ENCODE peak calls at places on chromosome 20, in eight cellular contexts. U is astrocyte of the spinal cord; P is amniotic epithelial cell; M is endothelial cell; W is NCI-H1417 treated with DMSO at 0.1 percent for 48 hours; S is A673; N is effector CD4-positive, alpha-beta T cell; A is activated CD4-positive, alpha-beta T cell treated with anti-CD3 and anti-CD28 coated beads, Interleukin-2, amount 10 ng/mL, durations not matched to agents 7 days and 5 days. B is an unnamed sample.

GRCh38 chr20:62938105-62938888 is at the start of gene GID8:
- DNase-seq in U (peak; percentile 49), P (peak; percentile 41), M (peak; percentile 59), W (no peak), S (peak; percentile 45), N (peak; percentile 28), A (peak; percentile 46), B (no peak)

GRCh38 chr20:59808729-59809381 is 124.6 kb downstream of the SYCP2 start:
- DNase-seq in U (no peak), P (no peak), M (no peak), W (no peak), S (no peak), N (no peak), A (no peak), B (no peak)

GRCh38 chr20:1215386-1216170 is 10.3 kb upstream of the RAD21L1 start:
- DNase-seq in U (no peak), P (no peak), M (no peak), W (no peak), S (peak; percentile 58), N (no peak), A (peak; percentile 38), B (no peak)

GRCh38 chr20:44273231-44274215 is 26.4 kb downstream of the GDAP1L1 start:
- DNase-seq in U (no peak), P (no peak), M (no peak), W (no peak), S (no peak), N (no peak), A (no peak), B (no peak)

GRCh38 chr20:1029980-1030379 is 27.9 kb upstream of the RSPO4 start:
- DNase-seq in U (no peak), P (no peak), M (no peak), W (no peak), S (no peak), N (no peak), A (no peak), B (no peak)

GRCh38 chr20:14688045-14688444 is 350.6 kb upstream of the FLRT3 start:
- DNase-seq in U (no peak), P (no peak), M (no peak), W (no peak), S (no peak), N (no peak), A (no peak), B (no peak)

GRCh38 chr20:19590382-19590781 is 167.7 kb upstream of the RIN2 start:
- DNase-seq in U (no peak), P (no peak), M (no peak), W (no peak), S (no peak), N (no peak), A (no peak), B (no peak)

GRCh38 chr20:39936401-39936800 is 752.6 kb downstream of the MAFB start:
- DNase-seq in U (no peak), P (no peak), M (no peak), W (no peak), S (no peak), N (no peak), A (no peak), B (no peak)

GRCh38 chr20:50250748-50251382 is 60.2 kb downstream of the CEBPB start:
- DNase-seq in U (no peak), P (no peak), M (no peak), W (no peak), S (no peak), N (no peak), A (no peak), B (no peak)

GRCh38 chr20:17617868-17618672 is 48.2 kb downstream of the DSTN start:
- DNase-seq in U (no peak), P (no peak), M (no peak), W (no peak), S (no peak), N (no peak), A (no peak), B (no peak)

GRCh38 chr20:25466846-25467245 is 59.4 kb downstream of the GINS1 start:
- DNase-seq in U (no peak), P (no peak), M (no peak), W (no peak), S (no peak), N (no peak), A (no peak), B (no peak)

B was measured in keratinocyte.